ENCODE peak calls at places on chromosomes 4 and X, in eight cellular contexts. One of them, this sample, is unnamed.

GRCh38 chrX:24026403-24026801 is 584 bp downstream of the KLHL15 start:
- DNase-seq in IMR-90: no peak
- DNase-seq in tibial artery: no peak
- DNase-seq in tibial nerve: no peak
- DNase-seq in AG10803: no peak
- DNase-seq in astrocyte of the spinal cord: peak; percentile 36
- DNase-seq in bronchial epithelial cell: peak; percentile 1
- DNase-seq in mucosa of descending colon: no peak
- DNase-seq in this sample: peak; percentile 37

GRCh38 chr4:3491681-3492405 is 28.7 kb downstream of the DOK7 start:
- DNase-seq in IMR-90: peak; percentile 55
- DNase-seq in tibial artery: no peak
- DNase-seq in tibial nerve: no peak
- DNase-seq in AG10803: peak; percentile 49
- DNase-seq in astrocyte of the spinal cord: no peak
- DNase-seq in bronchial epithelial cell: peak; percentile 29
- DNase-seq in mucosa of descending colon: no peak
- DNase-seq in this sample: peak; percentile 50

GRCh38 chr4:96097040-96097607 is 257.2 kb downstream of the PDHA2 start:
- DNase-seq in IMR-90: no peak
- DNase-seq in tibial artery: no peak
- DNase-seq in tibial nerve: no peak
- DNase-seq in AG10803: no peak
- DNase-seq in astrocyte of the spinal cord: peak; percentile 42
- DNase-seq in bronchial epithelial cell: peak; percentile 83
- DNase-seq in mucosa of descending colon: no peak
- DNase-seq in this sample: no peak

GRCh38 chrX:53223068-53223693 is 1.8 kb downstream of the KDM5C start:
- DNase-seq in IMR-90: no peak
- DNase-seq in tibial artery: no peak
- DNase-seq in tibial nerve: no peak
- DNase-seq in AG10803: peak; percentile 8
- DNase-seq in astrocyte of the spinal cord: no peak
- DNase-seq in bronchial epithelial cell: no peak
- DNase-seq in mucosa of descending colon: peak; percentile 10
- DNase-seq in this sample: peak; percentile 8

GRCh38 chrX:52265713-52266112 is 81.0 kb downstream of the MAGED4 start:
- DNase-seq in IMR-90: no peak
- DNase-seq in tibial artery: no peak
- DNase-seq in tibial nerve: no peak
- DNase-seq in AG10803: no peak
- DNase-seq in astrocyte of the spinal cord: no peak
- DNase-seq in bronchial epithelial cell: no peak
- DNase-seq in mucosa of descending colon: no peak
- DNase-seq in this sample: no peak

GRCh38 chrX:72100051-72100755 is 31.5 kb downstream of the RTL5 start:
- DNase-seq in IMR-90: no peak
- DNase-seq in tibial artery: no peak
- DNase-seq in tibial nerve: no peak
- DNase-seq in AG10803: no peak
- DNase-seq in astrocyte of the spinal cord: no peak
- DNase-seq in bronchial epithelial cell: peak; percentile 53
- DNase-seq in mucosa of descending colon: no peak
- DNase-seq in this sample: no peak

GRCh38 chrX:49784747-49785280 is 44.3 kb upstream of the PAGE4 start:
- DNase-seq in IMR-90: no peak
- DNase-seq in tibial artery: no peak
- DNase-seq in tibial nerve: no peak
- DNase-seq in AG10803: no peak
- DNase-seq in astrocyte of the spinal cord: no peak
- DNase-seq in bronchial epithelial cell: no peak
- DNase-seq in mucosa of descending colon: no peak
- DNase-seq in this sample: no peak

GRCh38 chr4:95151255-95151654 is 393.5 kb downstream of the BMPR1B start:
- DNase-seq in IMR-90: no peak
- DNase-seq in tibial artery: no peak
- DNase-seq in tibial nerve: no peak
- DNase-seq in AG10803: no peak
- DNase-seq in astrocyte of the spinal cord: no peak
- DNase-seq in bronchial epithelial cell: no peak
- DNase-seq in mucosa of descending colon: no peak
- DNase-seq in this sample: no peak

GRCh38 chrX:99717716-99718115 is 692.4 kb downstream of the PCDH19 start:
- DNase-seq in IMR-90: no peak
- DNase-seq in tibial artery: no peak
- DNase-seq in tibial nerve: no peak
- DNase-seq in AG10803: no peak
- DNase-seq in astrocyte of the spinal cord: no peak
- DNase-seq in bronchial epithelial cell: no peak
- DNase-seq in mucosa of descending colon: no peak
- DNase-seq in this sample: no peak

GRCh38 chrX:131923614-131924250 is 99.4 kb upstream of the STK26 start:
- DNase-seq in IMR-90: no peak
- DNase-seq in tibial artery: no peak
- DNase-seq in tibial nerve: no peak
- DNase-seq in AG10803: no peak
- DNase-seq in astrocyte of the spinal cord: no peak
- DNase-seq in bronchial epithelial cell: peak; percentile 6
- DNase-seq in mucosa of descending colon: no peak
- DNase-seq in this sample: no peak

GRCh38 chrX:150203249-150203647 is 159.9 kb upstream of the MAMLD1 start:
- DNase-seq in IMR-90: no peak
- DNase-seq in tibial artery: no peak
- DNase-seq in tibial nerve: no peak
- DNase-seq in AG10803: no peak
- DNase-seq in astrocyte of the spinal cord: no peak
- DNase-seq in bronchial epithelial cell: no peak
- DNase-seq in mucosa of descending colon: no peak
- DNase-seq in this sample: no peak

GRCh38 chr4:154731756-154732155 is 12.0 kb upstream of the LRAT start:
- DNase-seq in IMR-90: no peak
- DNase-seq in tibial artery: no peak
- DNase-seq in tibial nerve: no peak
- DNase-seq in AG10803: no peak
- DNase-seq in astrocyte of the spinal cord: no peak
- DNase-seq in bronchial epithelial cell: peak; percentile 80
- DNase-seq in mucosa of descending colon: no peak
- DNase-seq in this sample: no peak

GRCh38 chr4:52659722-52660261 is 691 bp upstream of the USP46 start:
- DNase-seq in IMR-90: no peak
- DNase-seq in tibial artery: peak; percentile 81
- DNase-seq in tibial nerve: peak; percentile 31
- DNase-seq in AG10803: peak; percentile 29
- DNase-seq in astrocyte of the spinal cord: peak; percentile 29
- DNase-seq in bronchial epithelial cell: no peak
- DNase-seq in mucosa of descending colon: peak; percentile 72
- DNase-seq in this sample: peak; percentile 30

GRCh38 chr4:81214518-81215218 is 354 bp downstream of the PRKG2 start:
- DNase-seq in IMR-90: peak; percentile 25
- DNase-seq in tibial artery: no peak
- DNase-seq in tibial nerve: no peak
- DNase-seq in AG10803: peak; percentile 31
- DNase-seq in astrocyte of the spinal cord: peak; percentile 31
- DNase-seq in bronchial epithelial cell: no peak
- DNase-seq in mucosa of descending colon: peak; percentile 21
- DNase-seq in this sample: peak; percentile 37

GRCh38 chr4:168483786-168484185 is 3.5 kb upstream of the DDX60L start:
- DNase-seq in IMR-90: peak; percentile 66
- DNase-seq in tibial artery: no peak
- DNase-seq in tibial nerve: no peak
- DNase-seq in AG10803: peak; percentile 87
- DNase-seq in astrocyte of the spinal cord: peak; percentile 38
- DNase-seq in bronchial epithelial cell: no peak
- DNase-seq in mucosa of descending colon: no peak
- DNase-seq in this sample: peak; percentile 79

GRCh38 chr4:6761540-6762243 is 20.8 kb upstream of the KIAA0232 start:
- DNase-seq in IMR-90: no peak
- DNase-seq in tibial artery: no peak
- DNase-seq in tibial nerve: no peak
- DNase-seq in AG10803: no peak
- DNase-seq in astrocyte of the spinal cord: no peak
- DNase-seq in bronchial epithelial cell: no peak
- DNase-seq in mucosa of descending colon: no peak
- DNase-seq in this sample: no peak

DNA sequence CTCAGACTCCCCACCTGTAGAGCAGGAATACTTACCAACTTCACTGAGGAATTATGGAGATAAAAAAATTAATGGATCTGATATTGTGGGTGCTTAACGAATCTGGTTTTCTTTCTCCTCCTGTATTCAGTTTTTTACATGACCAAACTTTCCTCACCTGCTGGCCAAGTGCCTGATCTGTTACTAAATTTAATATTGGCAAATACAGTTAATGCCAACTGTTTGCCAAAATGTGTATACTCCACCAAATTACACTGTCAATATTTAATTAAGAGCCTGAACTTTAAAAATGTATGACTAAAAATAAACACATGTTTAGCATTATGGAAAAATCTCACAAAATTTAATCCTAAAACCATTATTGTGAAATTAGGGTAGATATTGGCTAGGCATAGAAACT is 3.3 kb downstream of the PGRMC2 start:
- DNase-seq in IMR-90: no peak
- DNase-seq in tibial artery: no peak
- DNase-seq in tibial nerve: no peak
- DNase-seq in AG10803: no peak
- DNase-seq in astrocyte of the spinal cord: no peak
- DNase-seq in bronchial epithelial cell: no peak
- DNase-seq in mucosa of descending colon: peak; percentile 22
- DNase-seq in this sample: no peak
- H3K4me3 ChIP-seq in IMR-90: peak overlapping the region; percentile 98
- H3K4me3 ChIP-seq in tibial artery: no peak overlapping the region
- H3K4me3 ChIP-seq in tibial nerve: no peak overlapping the region
- H3K4me3 ChIP-seq in AG10803: peak overlapping the region; percentile 85
- H3K4me3 ChIP-seq in astrocyte of the spinal cord: no peak overlapping the region
- H3K4me3 ChIP-seq in bronchial epithelial cell: no peak overlapping the region
- H3K4me3 ChIP-seq in mucosa of descending colon: no peak overlapping the region
- H3K4me3 ChIP-seq in this sample: peak overlapping the region; percentile 84

GRCh38 chr4:38873290-38873949 is 5.8 kb downstream of the FAM114A1 start:
- DNase-seq in IMR-90: no peak
- DNase-seq in tibial artery: no peak
- DNase-seq in tibial nerve: no peak
- DNase-seq in AG10803: no peak
- DNase-seq in astrocyte of the spinal cord: no peak
- DNase-seq in bronchial epithelial cell: no peak
- DNase-seq in mucosa of descending colon: no peak
- DNase-seq in this sample: no peak
- TF ChIP-seq CTCF in IMR-90: peak; percentile 4
- TF ChIP-seq CTCF in tibial artery: no peak
- TF ChIP-seq CTCF in tibial nerve: no peak
- TF ChIP-seq CTCF in AG10803: no peak
- TF ChIP-seq CTCF in astrocyte of the spinal cord: no peak
- TF ChIP-seq CTCF in bronchial epithelial cell: no peak
- TF ChIP-seq CTCF in mucosa of descending colon: no peak
- TF ChIP-seq CTCF in this sample: no peak

GRCh38 chrX:1656379-1656778 is 41.5 kb downstream of the ASMT start:
- DNase-seq in IMR-90: no peak
- DNase-seq in tibial artery: no peak
- DNase-seq in tibial nerve: no peak
- DNase-seq in AG10803: no peak
- DNase-seq in astrocyte of the spinal cord: no peak
- DNase-seq in bronchial epithelial cell: no peak
- DNase-seq in mucosa of descending colon: no peak
- DNase-seq in this sample: no peak

GRCh38 chrX:1658083-1658463 is 43.2 kb downstream of the ASMT start:
- DNase-seq in IMR-90: no peak
- DNase-seq in tibial artery: peak; percentile 21
- DNase-seq in tibial nerve: no peak
- DNase-seq in AG10803: no peak
- DNase-seq in astrocyte of the spinal cord: no peak
- DNase-seq in bronchial epithelial cell: no peak
- DNase-seq in mucosa of descending colon: no peak
- DNase-seq in this sample: no peak

GRCh38 chrX:1661048-1661921 is 46.4 kb downstream of the ASMT start:
- DNase-seq in IMR-90: no peak
- DNase-seq in tibial artery: peak; percentile 21
- DNase-seq in tibial nerve: no peak
- DNase-seq in AG10803: no peak
- DNase-seq in astrocyte of the spinal cord: no peak
- DNase-seq in bronchial epithelial cell: no peak
- DNase-seq in mucosa of descending colon: peak; percentile 71
- DNase-seq in this sample: no peak

GRCh38 chrX:1659664-1660461 is 45.0 kb downstream of the ASMT start:
- DNase-seq in IMR-90: no peak
- DNase-seq in tibial artery: peak; percentile 41
- DNase-seq in tibial nerve: no peak
- DNase-seq in AG10803: no peak
- DNase-seq in astrocyte of the spinal cord: no peak
- DNase-seq in bronchial epithelial cell: no peak
- DNase-seq in mucosa of descending colon: no peak
- DNase-seq in this sample: no peak

GRCh38 chrX:1657367-1658082 is 42.7 kb downstream of the ASMT start:
- DNase-seq in IMR-90: no peak
- DNase-seq in tibial artery: peak; percentile 63
- DNase-seq in tibial nerve: no peak
- DNase-seq in AG10803: peak; percentile 35
- DNase-seq in astrocyte of the spinal cord: peak; percentile 42
- DNase-seq in bronchial epithelial cell: peak; percentile 41
- DNase-seq in mucosa of descending colon: peak; percentile 27
- DNase-seq in this sample: peak; percentile 16
- H3K4me3 ChIP-seq in IMR-90: no peak overlapping the region
- H3K4me3 ChIP-seq in tibial artery: no peak overlapping the region
- H3K4me3 ChIP-seq in tibial nerve: no peak overlapping the region
- H3K4me3 ChIP-seq in AG10803: no peak overlapping the region
- H3K4me3 ChIP-seq in astrocyte of the spinal cord: no peak overlapping the region
- H3K4me3 ChIP-seq in bronchial epithelial cell: no peak overlapping the region
- H3K4me3 ChIP-seq in mucosa of descending colon: no peak overlapping the region
- H3K4me3 ChIP-seq in this sample: no peak overlapping the region

DNA sequence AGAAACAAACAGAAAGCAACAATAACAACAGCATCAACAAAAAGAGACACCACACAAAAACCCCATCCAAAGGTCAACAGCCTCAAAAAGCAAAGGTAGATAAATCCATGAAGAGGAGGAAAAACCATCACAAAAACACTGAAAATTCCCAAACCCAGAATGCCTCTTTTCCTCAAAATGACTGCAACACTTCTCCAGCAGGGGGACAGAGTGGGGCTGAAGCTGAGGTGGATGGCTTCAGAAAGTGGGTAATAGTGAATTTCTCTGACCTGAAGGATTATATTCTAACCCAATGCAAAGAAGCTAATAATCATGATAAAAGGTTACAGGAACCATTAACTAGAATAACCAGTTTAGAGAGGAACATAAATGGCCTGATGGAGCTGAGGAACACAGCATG is 888.2 kb downstream of the RAB28 start:
- DNase-seq in IMR-90: no peak
- DNase-seq in tibial artery: no peak
- DNase-seq in tibial nerve: no peak
- DNase-seq in AG10803: no peak
- DNase-seq in astrocyte of the spinal cord: no peak
- DNase-seq in bronchial epithelial cell: no peak
- DNase-seq in mucosa of descending colon: no peak
- DNase-seq in this sample: no peak
- TF ChIP-seq CTCF in IMR-90: no peak
- TF ChIP-seq CTCF in tibial artery: no peak
- TF ChIP-seq CTCF in tibial nerve: no peak
- TF ChIP-seq CTCF in AG10803: no peak
- TF ChIP-seq CTCF in astrocyte of the spinal cord: no peak
- TF ChIP-seq CTCF in bronchial epithelial cell: no peak
- TF ChIP-seq CTCF in mucosa of descending colon: no peak
- TF ChIP-seq CTCF in this sample: peak; percentile 42